ENCODE peak calls at places on chromosomes 4 and X, in five cellular contexts. One of them, this sample, is unnamed.

GRCh38 chr4:54231419-54232150 is 2.5 kb downstream of the PDGFRA start:
- DNase-seq in spleen: no peak
- DNase-seq in cardiac fibroblast: peak; percentile 74
- DNase-seq in GM13976: peak; percentile 35
- DNase-seq in Caco-2: peak; percentile 40
- DNase-seq in this sample: peak; percentile 76

GRCh38 chr4:8400641-8401325 is 39.7 kb downstream of the ACOX3 start:
- DNase-seq in GM13976: no peak
- DNase-seq in Caco-2: no peak
- DNase-seq in spleen: no peak
- DNase-seq in cardiac fibroblast: no peak
- DNase-seq in this sample: no peak

GRCh38 chrX:9542106-9542764 is 77.4 kb downstream of the TBL1X start:
- DNase-seq in Caco-2: no peak
- DNase-seq in cardiac fibroblast: no peak
- DNase-seq in GM13976: no peak
- DNase-seq in spleen: no peak
- DNase-seq in this sample: peak; percentile 70

GRCh38 chr4:152588869-152589268 is 53.0 kb upstream of the FBXW7 start:
- DNase-seq in Caco-2: no peak
- DNase-seq in cardiac fibroblast: no peak
- DNase-seq in GM13976: no peak
- DNase-seq in spleen: no peak
- DNase-seq in this sample: no peak

GRCh38 chr4:76002176-76002575 is 5.1 kb downstream of the CXCL9 start:
- DNase-seq in Caco-2: no peak
- DNase-seq in cardiac fibroblast: peak; percentile 17
- DNase-seq in spleen: no peak
- DNase-seq in GM13976: no peak
- DNase-seq in this sample: peak; percentile 65

GRCh38 chr4:150682126-150682525 is 100.2 kb downstream of the MAB21L2 start:
- DNase-seq in spleen: no peak
- DNase-seq in cardiac fibroblast: no peak
- DNase-seq in GM13976: no peak
- DNase-seq in Caco-2: no peak
- DNase-seq in this sample: no peak

GRCh38 chr4:75126058-75126457 is 193.1 kb downstream of the PARM1 start:
- DNase-seq in GM13976: no peak
- DNase-seq in Caco-2: no peak
- DNase-seq in cardiac fibroblast: no peak
- DNase-seq in spleen: no peak
- DNase-seq in this sample: no peak

GRCh38 chrX:118755633-118756032 is 28.2 kb downstream of the IL13RA1 start:
- DNase-seq in Caco-2: no peak
- DNase-seq in cardiac fibroblast: no peak
- DNase-seq in spleen: no peak
- DNase-seq in GM13976: no peak
- DNase-seq in this sample: peak; percentile 20

GRCh38 chrX:15128838-15129237 is 141.0 kb downstream of the ASB9 start:
- DNase-seq in cardiac fibroblast: no peak
- DNase-seq in spleen: no peak
- DNase-seq in Caco-2: no peak
- DNase-seq in GM13976: no peak
- DNase-seq in this sample: no peak

GRCh38 chrX:108795240-108795639 is 58.9 kb upstream of the IRS4 start:
- DNase-seq in spleen: no peak
- DNase-seq in GM13976: no peak
- DNase-seq in Caco-2: no peak
- DNase-seq in cardiac fibroblast: no peak
- DNase-seq in this sample: no peak

GRCh38 chr4:109301691-109302365 is 630 bp downstream of the COL25A1 start:
- DNase-seq in spleen: no peak
- DNase-seq in cardiac fibroblast: no peak
- DNase-seq in Caco-2: no peak
- DNase-seq in GM13976: peak; percentile 17
- DNase-seq in this sample: no peak

GRCh38 chrX:152601848-152602616 is 35.7 kb upstream of the GABRQ start:
- DNase-seq in Caco-2: no peak
- DNase-seq in spleen: no peak
- DNase-seq in cardiac fibroblast: no peak
- DNase-seq in GM13976: no peak
- DNase-seq in this sample: no peak

GRCh38 chr4:1002631-1003251 is 8.7 kb upstream of the FGFRL1 start:
- DNase-seq in GM13976: no peak
- DNase-seq in cardiac fibroblast: no peak
- DNase-seq in Caco-2: no peak
- DNase-seq in spleen: no peak
- DNase-seq in this sample: no peak

GRCh38 chrX:54413753-54414152 is 26.5 kb upstream of the TSR2 start:
- DNase-seq in GM13976: no peak
- DNase-seq in spleen: no peak
- DNase-seq in Caco-2: no peak
- DNase-seq in cardiac fibroblast: peak; percentile 33
- DNase-seq in this sample: peak; percentile 31

GRCh38 chr4:15754323-15754722 is 23.8 kb upstream of the CD38 start:
- DNase-seq in Caco-2: no peak
- DNase-seq in cardiac fibroblast: peak; percentile 44
- DNase-seq in GM13976: no peak
- DNase-seq in spleen: no peak
- DNase-seq in this sample: peak; percentile 95
- TF ChIP-seq CTCF in Caco-2: no peak
- TF ChIP-seq CTCF in cardiac fibroblast: no peak
- TF ChIP-seq CTCF in GM13976: no peak
- TF ChIP-seq CTCF in spleen: no peak
- TF ChIP-seq CTCF in this sample: no peak

DNA sequence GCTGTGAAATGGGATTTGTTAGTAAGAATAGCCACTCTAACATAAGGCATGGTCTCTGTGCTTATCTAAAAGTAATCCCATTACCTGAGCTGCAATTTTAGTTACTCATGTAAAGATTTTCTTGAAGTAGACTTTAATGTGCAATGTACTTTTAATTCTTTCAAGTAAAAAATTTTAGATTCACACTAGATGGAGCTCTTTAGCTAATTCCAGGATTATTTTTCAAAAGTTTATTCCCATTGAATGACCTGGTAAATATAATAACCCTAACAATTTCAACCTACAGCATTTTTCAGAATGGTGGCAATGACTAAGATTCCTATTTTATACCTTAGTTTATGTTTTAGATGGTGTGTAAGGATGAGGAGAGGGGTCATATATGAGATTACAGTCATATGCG is 18.1 kb downstream of the USP38 start:
- DNase-seq in cardiac fibroblast: peak; percentile 44
- DNase-seq in spleen: no peak
- DNase-seq in Caco-2: no peak
- DNase-seq in GM13976: no peak
- DNase-seq in this sample: peak; percentile 23
- TF ChIP-seq CTCF in cardiac fibroblast: peak; percentile 29
- TF ChIP-seq CTCF in spleen: no peak
- TF ChIP-seq CTCF in Caco-2: no peak
- TF ChIP-seq CTCF in GM13976: no peak
- TF ChIP-seq CTCF in this sample: peak; percentile 20

GRCh38 chrX:154321152-154321551 is 25.6 kb downstream of the TKTL1 start:
- DNase-seq in spleen: peak; percentile 58
- DNase-seq in Caco-2: no peak
- DNase-seq in cardiac fibroblast: no peak
- DNase-seq in GM13976: no peak
- DNase-seq in this sample: no peak

GRCh38 chrX:154320406-154320805 is 24.8 kb downstream of the TKTL1 start:
- DNase-seq in GM13976: no peak
- DNase-seq in Caco-2: no peak
- DNase-seq in cardiac fibroblast: no peak
- DNase-seq in spleen: peak; percentile 58
- DNase-seq in this sample: no peak

GRCh38 chrX:154321624-154322023 is 26.0 kb downstream of the TKTL1 start:
- DNase-seq in spleen: peak; percentile 62
- DNase-seq in cardiac fibroblast: no peak
- DNase-seq in GM13976: peak; percentile 37
- DNase-seq in Caco-2: no peak
- DNase-seq in this sample: no peak

GRCh38 chrX:154315416-154315815 is 19.8 kb downstream of the TKTL1 start:
- DNase-seq in spleen: peak; percentile 52
- DNase-seq in cardiac fibroblast: no peak
- DNase-seq in Caco-2: no peak
- DNase-seq in GM13976: no peak
- DNase-seq in this sample: no peak

DNA sequence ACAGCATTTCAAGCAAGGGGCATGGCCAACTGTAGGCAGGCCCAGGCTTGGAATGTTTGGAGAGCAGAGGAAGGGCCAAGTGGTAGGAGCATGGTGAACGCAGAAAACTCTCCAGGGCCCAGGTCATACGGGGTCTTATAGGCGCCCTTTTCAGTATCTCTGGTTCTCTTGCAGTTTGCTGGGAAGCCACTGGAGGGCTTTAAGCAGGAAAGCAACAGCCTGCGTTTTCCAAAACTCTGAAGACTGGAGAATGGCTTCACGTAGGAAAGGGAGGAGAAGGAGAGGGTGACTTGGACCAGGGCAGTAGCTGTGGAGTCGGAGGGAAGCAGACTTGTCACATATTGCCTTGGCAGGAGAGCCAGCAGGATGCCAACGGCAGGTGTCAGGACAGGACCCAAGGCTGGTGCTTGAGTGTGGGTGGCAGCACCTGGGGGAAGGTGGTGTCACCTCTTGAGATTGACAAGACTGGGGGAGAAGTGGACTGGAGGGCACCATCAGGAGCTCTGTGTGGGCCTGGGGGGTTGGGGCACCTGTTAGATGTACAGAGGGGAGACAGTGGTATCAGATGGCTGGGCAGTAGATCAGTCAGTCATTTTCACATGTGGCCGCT is 21.9 kb downstream of the TKTL1 start:
- DNase-seq in cardiac fibroblast: peak; percentile 50
- DNase-seq in GM13976: no peak
- DNase-seq in spleen: peak; percentile 71
- DNase-seq in Caco-2: no peak
- DNase-seq in this sample: peak; percentile 18
- TF ChIP-seq CTCF in cardiac fibroblast: peak; percentile 47
- TF ChIP-seq CTCF in GM13976: no peak
- TF ChIP-seq CTCF in spleen: peak; percentile 32
- TF ChIP-seq CTCF in Caco-2: peak; percentile 51
- TF ChIP-seq CTCF in this sample: peak; percentile 55

DNA sequence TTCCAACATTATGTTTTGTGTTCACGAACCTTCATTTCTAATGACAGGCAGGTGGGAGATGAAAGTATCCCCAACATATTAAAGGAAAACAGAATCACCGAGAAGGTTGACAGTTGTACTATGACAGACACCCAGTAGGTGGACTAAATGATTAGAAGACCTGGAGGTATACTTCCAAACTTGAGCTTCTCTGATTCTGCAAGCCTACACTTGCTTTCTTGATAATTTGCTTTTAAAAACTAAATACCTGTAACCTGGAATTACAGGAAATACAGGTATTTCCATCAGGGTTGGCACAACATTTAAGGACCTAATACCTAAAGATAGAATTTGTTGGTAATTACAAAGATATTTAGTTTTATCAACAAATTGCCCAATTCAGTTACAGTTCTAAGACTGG is 43.4 kb downstream of the C4orf51 start:
- DNase-seq in cardiac fibroblast: no peak
- DNase-seq in GM13976: no peak
- DNase-seq in Caco-2: no peak
- DNase-seq in spleen: no peak
- DNase-seq in this sample: no peak
- TF ChIP-seq CTCF in cardiac fibroblast: no peak
- TF ChIP-seq CTCF in GM13976: no peak
- TF ChIP-seq CTCF in Caco-2: peak; percentile 7
- TF ChIP-seq CTCF in spleen: no peak
- TF ChIP-seq CTCF in this sample: no peak

DNA sequence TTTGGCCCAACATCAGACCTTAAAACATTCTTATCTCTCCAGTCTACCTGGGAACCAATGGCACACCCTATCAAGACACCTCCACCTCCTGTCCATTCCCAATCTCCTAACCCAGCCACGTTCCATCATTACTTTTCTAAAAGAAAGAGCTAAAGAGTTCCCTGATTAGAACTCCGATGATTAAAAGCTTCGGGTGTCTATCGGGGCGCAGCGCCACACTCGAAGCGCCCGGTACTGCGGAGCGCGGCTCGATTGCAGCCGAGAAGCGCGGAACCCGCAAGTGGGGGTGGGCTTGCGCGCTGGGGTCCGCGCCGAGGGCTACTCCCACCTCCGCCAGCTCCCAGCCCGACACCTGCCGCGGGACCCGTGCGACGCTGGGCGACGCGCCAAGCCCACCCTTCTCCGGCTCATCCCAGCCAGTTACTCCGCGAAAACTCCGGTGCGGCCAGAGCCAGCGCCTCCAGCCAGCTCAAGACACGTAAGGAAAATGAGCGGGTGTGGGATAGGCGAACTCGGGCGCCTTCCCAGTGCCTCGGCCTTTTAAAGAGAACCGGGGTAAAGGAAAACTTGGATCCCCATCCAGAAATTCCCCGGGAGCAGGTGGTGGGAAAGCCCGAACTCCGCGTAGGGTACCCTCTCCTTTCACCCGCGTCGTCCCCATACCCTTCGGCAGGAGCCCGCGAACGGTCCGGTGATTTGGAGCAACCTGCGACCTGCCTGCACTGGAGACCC is 601 bp downstream of the NPY1R start:
- DNase-seq in Caco-2: no peak
- DNase-seq in spleen: peak; percentile 65
- DNase-seq in cardiac fibroblast: peak; percentile 25
- DNase-seq in GM13976: peak; percentile 33
- DNase-seq in this sample: peak; percentile 34
- TF ChIP-seq CTCF in Caco-2: peak; percentile 20
- TF ChIP-seq CTCF in spleen: no peak
- TF ChIP-seq CTCF in cardiac fibroblast: no peak
- TF ChIP-seq CTCF in GM13976: no peak
- TF ChIP-seq CTCF in this sample: no peak

This sample was measured in fibroblast of villous mesenchyme.